ENCODE peak calls at places on chromosomes 11 and 22, in ten cellular contexts. One of them, this sample, is unnamed.

GRCh38 chr11:106821291-106821690 is 197.0 kb downstream of the GUCY1A2 start:
- DNase-seq in cardiac muscle cell: no peak
- DNase-seq in left ventricle myocardium inferior: no peak
- DNase-seq in mesendoderm: no peak
- DNase-seq in fibroblast of lung: no peak
- DNase-seq in upper lobe of right lung: no peak
- DNase-seq in left lung: no peak
- DNase-seq in CD8-positive, alpha-beta memory T cell: no peak
- DNase-seq in transverse colon: no peak
- DNase-seq in heart right ventricle: no peak
- DNase-seq in this sample: no peak

GRCh38 chr11:43376594-43376993 is 17.9 kb downstream of the TTC17 start:
- DNase-seq in left lung: no peak
- DNase-seq in fibroblast of lung: peak
- DNase-seq in heart right ventricle: no peak
- DNase-seq in cardiac muscle cell: peak
- DNase-seq in upper lobe of right lung: no peak
- DNase-seq in left ventricle myocardium inferior: no peak
- DNase-seq in transverse colon: no peak
- DNase-seq in CD8-positive, alpha-beta memory T cell: no peak
- DNase-seq in mesendoderm: no peak
- DNase-seq in this sample: no peak

GRCh38 chr11:32312206-32312817 is 123.0 kb downstream of the WT1 start:
- DNase-seq in upper lobe of right lung: no peak
- DNase-seq in CD8-positive, alpha-beta memory T cell: no peak
- DNase-seq in left ventricle myocardium inferior: no peak
- DNase-seq in left lung: no peak
- DNase-seq in mesendoderm: no peak
- DNase-seq in transverse colon: no peak
- DNase-seq in fibroblast of lung: peak
- DNase-seq in cardiac muscle cell: peak
- DNase-seq in heart right ventricle: no peak
- DNase-seq in this sample: no peak

GRCh38 chr22:20001082-20001638 is 15.5 kb downstream of the ARVCF start:
- DNase-seq in CD8-positive, alpha-beta memory T cell: no peak
- DNase-seq in left ventricle myocardium inferior: no peak
- DNase-seq in fibroblast of lung: no peak
- DNase-seq in upper lobe of right lung: no peak
- DNase-seq in heart right ventricle: peak
- DNase-seq in mesendoderm: no peak
- DNase-seq in left lung: no peak
- DNase-seq in transverse colon: no peak
- DNase-seq in cardiac muscle cell: no peak
- DNase-seq in this sample: no peak

GRCh38 chr11:79198898-79199250 is 242.0 kb downstream of the TENM4 start:
- DNase-seq in transverse colon: no peak
- DNase-seq in mesendoderm: no peak
- DNase-seq in heart right ventricle: no peak
- DNase-seq in left ventricle myocardium inferior: no peak
- DNase-seq in fibroblast of lung: peak
- DNase-seq in cardiac muscle cell: peak
- DNase-seq in CD8-positive, alpha-beta memory T cell: no peak
- DNase-seq in upper lobe of right lung: no peak
- DNase-seq in left lung: no peak
- DNase-seq in this sample: no peak

GRCh38 chr11:2991477-2992233 is 474 bp downstream of the NAP1L4 start:
- DNase-seq in CD8-positive, alpha-beta memory T cell: no peak
- DNase-seq in left lung: peak
- DNase-seq in upper lobe of right lung: peak
- DNase-seq in left ventricle myocardium inferior: no peak
- DNase-seq in transverse colon: no peak
- DNase-seq in fibroblast of lung: peak
- DNase-seq in heart right ventricle: no peak
- DNase-seq in mesendoderm: peak
- DNase-seq in cardiac muscle cell: peak
- DNase-seq in this sample: no peak

GRCh38 chr11:28759311-28759710 is 651.1 kb downstream of the METTL15 start:
- DNase-seq in left lung: no peak
- DNase-seq in heart right ventricle: no peak
- DNase-seq in left ventricle myocardium inferior: no peak
- DNase-seq in CD8-positive, alpha-beta memory T cell: no peak
- DNase-seq in mesendoderm: peak
- DNase-seq in transverse colon: no peak
- DNase-seq in cardiac muscle cell: peak
- DNase-seq in fibroblast of lung: no peak
- DNase-seq in upper lobe of right lung: no peak
- DNase-seq in this sample: no peak

GRCh38 chr11:124863137-124863825 is 2.0 kb upstream of the ROBO3 start:
- DNase-seq in CD8-positive, alpha-beta memory T cell: no peak
- DNase-seq in mesendoderm: peak
- DNase-seq in left lung: peak
- DNase-seq in fibroblast of lung: peak
- DNase-seq in transverse colon: no peak
- DNase-seq in upper lobe of right lung: peak
- DNase-seq in heart right ventricle: no peak
- DNase-seq in left ventricle myocardium inferior: no peak
- DNase-seq in cardiac muscle cell: peak
- DNase-seq in this sample: no peak

GRCh38 chr22:47292546-47293320 is 530.3 kb downstream of the TBC1D22A start:
- DNase-seq in cardiac muscle cell: peak
- DNase-seq in fibroblast of lung: peak
- DNase-seq in left ventricle myocardium inferior: no peak
- DNase-seq in left lung: no peak
- DNase-seq in transverse colon: no peak
- DNase-seq in upper lobe of right lung: no peak
- DNase-seq in mesendoderm: no peak
- DNase-seq in heart right ventricle: no peak
- DNase-seq in CD8-positive, alpha-beta memory T cell: no peak
- DNase-seq in this sample: no peak

GRCh38 chr11:46127150-46127638 is 5.9 kb upstream of the PHF21A start:
- DNase-seq in CD8-positive, alpha-beta memory T cell: peak
- DNase-seq in upper lobe of right lung: no peak
- DNase-seq in mesendoderm: peak
- DNase-seq in left lung: peak
- DNase-seq in transverse colon: peak
- DNase-seq in heart right ventricle: no peak
- DNase-seq in left ventricle myocardium inferior: no peak
- DNase-seq in cardiac muscle cell: peak
- DNase-seq in fibroblast of lung: peak
- DNase-seq in this sample: no peak

GRCh38 chr11:41486436-41486835 is 27.0 kb upstream of the LRRC4C start:
- DNase-seq in left lung: no peak
- DNase-seq in transverse colon: no peak
- DNase-seq in left ventricle myocardium inferior: no peak
- DNase-seq in fibroblast of lung: no peak
- DNase-seq in upper lobe of right lung: no peak
- DNase-seq in cardiac muscle cell: no peak
- DNase-seq in heart right ventricle: no peak
- DNase-seq in mesendoderm: no peak
- DNase-seq in CD8-positive, alpha-beta memory T cell: no peak
- DNase-seq in this sample: no peak

GRCh38 chr22:25447689-25448434 is 116.6 kb upstream of the GRK3 start:
- DNase-seq in heart right ventricle: peak
- DNase-seq in transverse colon: peak
- DNase-seq in CD8-positive, alpha-beta memory T cell: peak
- DNase-seq in left lung: peak
- DNase-seq in fibroblast of lung: peak
- DNase-seq in cardiac muscle cell: peak
- DNase-seq in mesendoderm: peak
- DNase-seq in left ventricle myocardium inferior: peak
- DNase-seq in upper lobe of right lung: peak
- DNase-seq in this sample: peak

GRCh38 chr22:42635531-42635930 is 4.9 kb downstream of the ATP5MGL start:
- DNase-seq in left ventricle myocardium inferior: peak
- DNase-seq in cardiac muscle cell: peak
- DNase-seq in left lung: peak
- DNase-seq in CD8-positive, alpha-beta memory T cell: no peak
- DNase-seq in fibroblast of lung: peak
- DNase-seq in heart right ventricle: peak
- DNase-seq in upper lobe of right lung: no peak
- DNase-seq in transverse colon: peak
- DNase-seq in mesendoderm: no peak
- DNase-seq in this sample: peak

GRCh38 chr11:64305075-64305690 is at the start of gene ESRRA:
- DNase-seq in transverse colon: peak
- DNase-seq in upper lobe of right lung: peak
- DNase-seq in cardiac muscle cell: peak
- DNase-seq in left ventricle myocardium inferior: peak
- DNase-seq in CD8-positive, alpha-beta memory T cell: peak
- DNase-seq in heart right ventricle: peak
- DNase-seq in fibroblast of lung: peak
- DNase-seq in mesendoderm: peak
- DNase-seq in left lung: peak
- DNase-seq in this sample: peak

GRCh38 chr11:64306876-64307622 is 1.7 kb downstream of the ESRRA start:
- DNase-seq in left ventricle myocardium inferior: no peak
- DNase-seq in CD8-positive, alpha-beta memory T cell: no peak
- DNase-seq in mesendoderm: no peak
- DNase-seq in transverse colon: peak
- DNase-seq in left lung: no peak
- DNase-seq in fibroblast of lung: no peak
- DNase-seq in upper lobe of right lung: peak
- DNase-seq in heart right ventricle: no peak
- DNase-seq in cardiac muscle cell: peak
- DNase-seq in this sample: peak

GRCh38 chr11:64304316-64305072 is 830 bp upstream of the ESRRA start:
- DNase-seq in mesendoderm: peak
- DNase-seq in upper lobe of right lung: peak
- DNase-seq in cardiac muscle cell: peak
- DNase-seq in fibroblast of lung: peak
- DNase-seq in left ventricle myocardium inferior: peak
- DNase-seq in heart right ventricle: peak
- DNase-seq in left lung: peak
- DNase-seq in CD8-positive, alpha-beta memory T cell: peak
- DNase-seq in transverse colon: peak
- DNase-seq in this sample: peak

GRCh38 chr11:64305691-64306562 is 603 bp downstream of the ESRRA start:
- DNase-seq in transverse colon: peak
- DNase-seq in CD8-positive, alpha-beta memory T cell: peak
- DNase-seq in mesendoderm: peak
- DNase-seq in left ventricle myocardium inferior: peak
- DNase-seq in heart right ventricle: peak
- DNase-seq in cardiac muscle cell: peak
- DNase-seq in left lung: peak
- DNase-seq in fibroblast of lung: peak
- DNase-seq in upper lobe of right lung: peak
- DNase-seq in this sample: peak

GRCh38 chr11:64306563-64306875 is 1.2 kb downstream of the ESRRA start:
- DNase-seq in upper lobe of right lung: no peak
- DNase-seq in CD8-positive, alpha-beta memory T cell: no peak
- DNase-seq in cardiac muscle cell: no peak
- DNase-seq in left ventricle myocardium inferior: no peak
- DNase-seq in transverse colon: no peak
- DNase-seq in fibroblast of lung: no peak
- DNase-seq in heart right ventricle: no peak
- DNase-seq in left lung: no peak
- DNase-seq in mesendoderm: no peak
- DNase-seq in this sample: no peak
- H3K27ac ChIP-seq in upper lobe of right lung: peak
- H3K27ac ChIP-seq in CD8-positive, alpha-beta memory T cell: peak
- H3K27ac ChIP-seq in cardiac muscle cell: peak
- H3K27ac ChIP-seq in left ventricle myocardium inferior: peak
- H3K27ac ChIP-seq in transverse colon: peak
- H3K27ac ChIP-seq in fibroblast of lung: no peak
- H3K27ac ChIP-seq in heart right ventricle: peak
- H3K27ac ChIP-seq in left lung: peak
- H3K27ac ChIP-seq in mesendoderm: no peak
- H3K27ac ChIP-seq in this sample: peak

DNA sequence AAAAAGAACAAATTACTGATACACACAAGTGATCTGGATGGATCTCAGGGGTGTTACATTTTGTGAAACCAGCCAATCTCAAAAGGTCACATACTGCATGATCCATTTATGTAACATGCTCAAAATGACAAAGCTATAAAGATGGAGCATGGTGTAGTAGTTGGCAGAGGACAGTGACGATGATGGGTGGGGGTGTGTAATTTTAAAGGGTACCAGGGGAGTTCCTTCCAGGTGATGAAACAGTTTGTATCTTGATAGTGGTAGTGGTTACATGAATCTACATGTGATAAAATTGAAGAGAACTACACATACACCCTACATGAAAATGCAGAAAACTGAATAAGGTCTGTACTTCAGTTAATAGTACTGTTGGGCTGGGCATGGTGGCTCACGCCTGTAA is 17.1 kb downstream of the TMEM184B start:
- DNase-seq in fibroblast of lung: no peak
- DNase-seq in left lung: no peak
- DNase-seq in transverse colon: no peak
- DNase-seq in mesendoderm: no peak
- DNase-seq in left ventricle myocardium inferior: no peak
- DNase-seq in CD8-positive, alpha-beta memory T cell: no peak
- DNase-seq in heart right ventricle: no peak
- DNase-seq in cardiac muscle cell: no peak
- DNase-seq in upper lobe of right lung: no peak
- DNase-seq in this sample: no peak
- H3K27ac ChIP-seq in fibroblast of lung: no peak
- H3K27ac ChIP-seq in left lung: no peak
- H3K27ac ChIP-seq in transverse colon: no peak
- H3K27ac ChIP-seq in mesendoderm: no peak
- H3K27ac ChIP-seq in left ventricle myocardium inferior: peak
- H3K27ac ChIP-seq in CD8-positive, alpha-beta memory T cell: no peak
- H3K27ac ChIP-seq in heart right ventricle: no peak
- H3K27ac ChIP-seq in cardiac muscle cell: no peak
- H3K27ac ChIP-seq in upper lobe of right lung: no peak
- H3K27ac ChIP-seq in this sample: no peak

GRCh38 chr11:12525466-12526055 is 148.2 kb downstream of the PARVA start:
- DNase-seq in cardiac muscle cell: no peak
- DNase-seq in mesendoderm: peak
- DNase-seq in left lung: no peak
- DNase-seq in fibroblast of lung: no peak
- DNase-seq in upper lobe of right lung: no peak
- DNase-seq in left ventricle myocardium inferior: no peak
- DNase-seq in heart right ventricle: no peak
- DNase-seq in CD8-positive, alpha-beta memory T cell: no peak
- DNase-seq in transverse colon: no peak
- DNase-seq in this sample: no peak
- H3K27ac ChIP-seq in cardiac muscle cell: no peak
- H3K27ac ChIP-seq in mesendoderm: no peak
- H3K27ac ChIP-seq in left lung: no peak
- H3K27ac ChIP-seq in fibroblast of lung: no peak
- H3K27ac ChIP-seq in upper lobe of right lung: no peak
- H3K27ac ChIP-seq in left ventricle myocardium inferior: no peak
- H3K27ac ChIP-seq in heart right ventricle: no peak
- H3K27ac ChIP-seq in CD8-positive, alpha-beta memory T cell: no peak
- H3K27ac ChIP-seq in transverse colon: peak
- H3K27ac ChIP-seq in this sample: no peak

GRCh38 chr11:120327311-120327710 is 2.2 kb downstream of the TLCD5 start:
- DNase-seq in CD8-positive, alpha-beta memory T cell: no peak
- DNase-seq in left ventricle myocardium inferior: no peak
- DNase-seq in upper lobe of right lung: no peak
- DNase-seq in cardiac muscle cell: no peak
- DNase-seq in transverse colon: no peak
- DNase-seq in fibroblast of lung: no peak
- DNase-seq in mesendoderm: no peak
- DNase-seq in heart right ventricle: no peak
- DNase-seq in left lung: no peak
- DNase-seq in this sample: no peak
- H3K27ac ChIP-seq in CD8-positive, alpha-beta memory T cell: no peak
- H3K27ac ChIP-seq in left ventricle myocardium inferior: peak
- H3K27ac ChIP-seq in upper lobe of right lung: no peak
- H3K27ac ChIP-seq in cardiac muscle cell: no peak
- H3K27ac ChIP-seq in transverse colon: no peak
- H3K27ac ChIP-seq in fibroblast of lung: peak
- H3K27ac ChIP-seq in mesendoderm: no peak
- H3K27ac ChIP-seq in heart right ventricle: peak
- H3K27ac ChIP-seq in left lung: no peak
- H3K27ac ChIP-seq in this sample: no peak

GRCh38 chr11:115503083-115503885 is 931 bp downstream of the CADM1 start:
- DNase-seq in CD8-positive, alpha-beta memory T cell: peak
- DNase-seq in mesendoderm: peak
- DNase-seq in upper lobe of right lung: peak
- DNase-seq in left lung: peak
- DNase-seq in heart right ventricle: peak
- DNase-seq in left ventricle myocardium inferior: peak
- DNase-seq in cardiac muscle cell: peak
- DNase-seq in transverse colon: peak
- DNase-seq in fibroblast of lung: peak
- DNase-seq in this sample: no peak
- H3K27ac ChIP-seq in CD8-positive, alpha-beta memory T cell: no peak
- H3K27ac ChIP-seq in mesendoderm: no peak
- H3K27ac ChIP-seq in upper lobe of right lung: peak
- H3K27ac ChIP-seq in left lung: peak
- H3K27ac ChIP-seq in heart right ventricle: peak
- H3K27ac ChIP-seq in left ventricle myocardium inferior: peak
- H3K27ac ChIP-seq in cardiac muscle cell: peak
- H3K27ac ChIP-seq in transverse colon: peak
- H3K27ac ChIP-seq in fibroblast of lung: no peak
- H3K27ac ChIP-seq in this sample: no peak